ENCODE peak calls at places on chromosomes 5 and 9, in nine cellular contexts. One of them, this sample, is unnamed.
A peak's percentile ranks its signal among the peaks of the same experiment; 100 is the strongest.

GRCh38 chr5:8058626-8059180 is 189.8 kb downstream of the MTRR start:
- DNase-seq in GM13977: no peak
- DNase-seq in adrenal gland: no peak
- DNase-seq in BE2C: no peak
- DNase-seq in cardiac fibroblast: no peak
- DNase-seq in cardiac muscle cell: no peak
- DNase-seq in MM.1S: no peak
- DNase-seq in endothelial cell: no peak
- DNase-seq in foreskin keratinocyte: no peak
- DNase-seq in this sample: no peak

GRCh38 chr9:8904971-8905370 is 1105.4 kb upstream of the DMAC1 start:
- DNase-seq in GM13977: no peak
- DNase-seq in adrenal gland: no peak
- DNase-seq in BE2C: no peak
- DNase-seq in cardiac fibroblast: no peak
- DNase-seq in cardiac muscle cell: no peak
- DNase-seq in MM.1S: no peak
- DNase-seq in endothelial cell: no peak
- DNase-seq in foreskin keratinocyte: no peak
- DNase-seq in this sample: no peak

GRCh38 chr5:179895861-179896260 is 11.8 kb downstream of the TBC1D9B start:
- DNase-seq in GM13977: no peak
- DNase-seq in adrenal gland: no peak
- DNase-seq in BE2C: no peak
- DNase-seq in cardiac fibroblast: no peak
- DNase-seq in cardiac muscle cell: no peak
- DNase-seq in MM.1S: no peak
- DNase-seq in endothelial cell: no peak
- DNase-seq in foreskin keratinocyte: no peak
- DNase-seq in this sample: no peak

GRCh38 chr5:115343855-115344254 is 47.4 kb upstream of the CCDC112 start:
- DNase-seq in GM13977: no peak
- DNase-seq in adrenal gland: no peak
- DNase-seq in BE2C: no peak
- DNase-seq in cardiac fibroblast: peak; percentile 54
- DNase-seq in cardiac muscle cell: no peak
- DNase-seq in MM.1S: no peak
- DNase-seq in endothelial cell: no peak
- DNase-seq in foreskin keratinocyte: peak; percentile 16
- DNase-seq in this sample: no peak

GRCh38 chr9:77816641-77817341 is 168.7 kb upstream of the GNA14 start:
- DNase-seq in GM13977: no peak
- DNase-seq in adrenal gland: no peak
- DNase-seq in BE2C: no peak
- DNase-seq in cardiac fibroblast: peak; percentile 34
- DNase-seq in cardiac muscle cell: no peak
- DNase-seq in MM.1S: no peak
- DNase-seq in endothelial cell: no peak
- DNase-seq in foreskin keratinocyte: no peak
- DNase-seq in this sample: no peak

GRCh38 chr9:98109052-98109451 is 10.0 kb downstream of the TRIM14 start:
- DNase-seq in GM13977: no peak
- DNase-seq in adrenal gland: no peak
- DNase-seq in BE2C: no peak
- DNase-seq in cardiac fibroblast: no peak
- DNase-seq in cardiac muscle cell: no peak
- DNase-seq in MM.1S: no peak
- DNase-seq in endothelial cell: no peak
- DNase-seq in foreskin keratinocyte: no peak
- DNase-seq in this sample: no peak

GRCh38 chr5:23506329-23507236 is 826 bp upstream of the PRDM9 start:
- DNase-seq in GM13977: no peak
- DNase-seq in adrenal gland: no peak
- DNase-seq in BE2C: no peak
- DNase-seq in cardiac fibroblast: peak; percentile 50
- DNase-seq in cardiac muscle cell: no peak
- DNase-seq in MM.1S: no peak
- DNase-seq in endothelial cell: no peak
- DNase-seq in foreskin keratinocyte: peak; percentile 33
- DNase-seq in this sample: no peak

GRCh38 chr5:75337366-75338021 is 474 bp downstream of the HMGCR start:
- DNase-seq in GM13977: no peak
- DNase-seq in adrenal gland: peak; percentile 55
- DNase-seq in BE2C: no peak
- DNase-seq in cardiac fibroblast: no peak
- DNase-seq in cardiac muscle cell: peak; percentile 62
- DNase-seq in MM.1S: no peak
- DNase-seq in endothelial cell: peak; percentile 36
- DNase-seq in foreskin keratinocyte: no peak
- DNase-seq in this sample: no peak

GRCh38 chr5:111892949-111893348 is 136.0 kb upstream of the NREP start:
- DNase-seq in GM13977: no peak
- DNase-seq in adrenal gland: no peak
- DNase-seq in BE2C: no peak
- DNase-seq in cardiac fibroblast: peak; percentile 17
- DNase-seq in cardiac muscle cell: no peak
- DNase-seq in MM.1S: no peak
- DNase-seq in endothelial cell: no peak
- DNase-seq in foreskin keratinocyte: no peak
- DNase-seq in this sample: no peak

GRCh38 chr9:78745996-78746395 is 449.1 kb downstream of the PSAT1 start:
- DNase-seq in GM13977: no peak
- DNase-seq in adrenal gland: no peak
- DNase-seq in BE2C: no peak
- DNase-seq in cardiac fibroblast: no peak
- DNase-seq in cardiac muscle cell: no peak
- DNase-seq in MM.1S: no peak
- DNase-seq in endothelial cell: no peak
- DNase-seq in foreskin keratinocyte: no peak
- DNase-seq in this sample: no peak

DNA sequence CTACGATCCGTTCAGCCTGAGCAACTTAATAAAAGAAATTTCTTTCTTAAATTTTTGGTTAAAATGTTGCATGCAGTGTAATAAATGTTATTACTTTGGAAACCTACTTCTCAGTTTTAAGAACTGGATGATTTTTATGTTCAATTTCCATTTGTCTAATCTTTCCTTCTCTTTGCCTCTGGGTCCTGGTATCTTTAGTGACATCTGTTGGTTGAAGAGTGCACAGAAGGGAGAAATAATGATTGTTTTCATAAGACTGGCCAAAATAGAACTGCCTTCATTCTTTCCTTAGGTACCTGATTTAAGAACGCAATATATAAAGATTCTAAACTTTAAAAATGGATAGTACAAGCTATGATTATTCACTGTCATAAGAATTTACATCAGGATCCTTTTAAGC is 83.0 kb upstream of the TLX3 start:
- DNase-seq in GM13977: no peak
- DNase-seq in adrenal gland: no peak
- DNase-seq in BE2C: no peak
- DNase-seq in cardiac fibroblast: no peak
- DNase-seq in cardiac muscle cell: no peak
- DNase-seq in MM.1S: no peak
- DNase-seq in endothelial cell: no peak
- DNase-seq in foreskin keratinocyte: no peak
- DNase-seq in this sample: no peak
- TF ChIP-seq CTCF in GM13977: no peak
- TF ChIP-seq CTCF in adrenal gland: no peak
- TF ChIP-seq CTCF in BE2C: peak; percentile 39
- TF ChIP-seq CTCF in cardiac fibroblast: peak; percentile 29
- TF ChIP-seq CTCF in cardiac muscle cell: peak; percentile 14
- TF ChIP-seq CTCF in MM.1S: peak; percentile 29
- TF ChIP-seq CTCF in endothelial cell: no peak
- TF ChIP-seq CTCF in foreskin keratinocyte: peak; percentile 41
- TF ChIP-seq CTCF in this sample: no peak

DNA sequence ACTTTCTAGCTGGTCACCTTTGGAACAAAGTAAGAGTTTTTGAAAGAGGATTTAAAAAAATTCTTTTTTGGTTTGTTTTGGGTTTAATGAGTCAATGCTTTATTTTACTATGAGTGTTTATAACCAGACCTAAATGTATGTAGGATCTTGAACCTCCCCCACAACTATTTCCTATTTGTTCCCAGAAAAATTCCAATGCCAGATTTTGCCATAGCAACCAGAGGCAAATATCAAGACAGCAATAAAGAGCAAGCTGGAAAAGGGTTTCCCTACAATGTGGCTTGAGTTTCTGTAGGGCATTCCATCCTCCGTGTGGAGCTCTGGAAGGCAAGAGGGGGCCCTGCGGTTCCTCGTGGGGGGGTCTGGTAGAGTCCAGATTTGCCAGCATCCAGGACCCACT is 27.8 kb upstream of the GDNF start:
- DNase-seq in GM13977: no peak
- DNase-seq in adrenal gland: no peak
- DNase-seq in BE2C: no peak
- DNase-seq in cardiac fibroblast: peak; percentile 8
- DNase-seq in cardiac muscle cell: no peak
- DNase-seq in MM.1S: no peak
- DNase-seq in endothelial cell: no peak
- DNase-seq in foreskin keratinocyte: no peak
- DNase-seq in this sample: no peak
- TF ChIP-seq CTCF in GM13977: no peak
- TF ChIP-seq CTCF in adrenal gland: no peak
- TF ChIP-seq CTCF in BE2C: no peak
- TF ChIP-seq CTCF in cardiac fibroblast: no peak
- TF ChIP-seq CTCF in cardiac muscle cell: no peak
- TF ChIP-seq CTCF in MM.1S: no peak
- TF ChIP-seq CTCF in endothelial cell: no peak
- TF ChIP-seq CTCF in foreskin keratinocyte: no peak
- TF ChIP-seq CTCF in this sample: no peak

GRCh38 chr5:128084228-128085167 is 932 bp downstream of the SLC12A2 start:
- DNase-seq in GM13977: peak; percentile 52
- DNase-seq in adrenal gland: peak; percentile 37
- DNase-seq in BE2C: peak; percentile 55
- DNase-seq in cardiac fibroblast: peak; percentile 27
- DNase-seq in cardiac muscle cell: peak; percentile 47
- DNase-seq in MM.1S: peak; percentile 41
- DNase-seq in endothelial cell: peak; percentile 37
- DNase-seq in foreskin keratinocyte: peak; percentile 44
- DNase-seq in this sample: peak; percentile 45

GRCh38 chr5:128082551-128083032 is 974 bp upstream of the SLC12A2 start:
- DNase-seq in GM13977: no peak
- DNase-seq in adrenal gland: no peak
- DNase-seq in BE2C: no peak
- DNase-seq in cardiac fibroblast: no peak
- DNase-seq in cardiac muscle cell: no peak
- DNase-seq in MM.1S: no peak
- DNase-seq in endothelial cell: no peak
- DNase-seq in foreskin keratinocyte: no peak
- DNase-seq in this sample: no peak

GRCh38 chr5:128083811-128084227 is 253 bp downstream of the SLC12A2 start:
- DNase-seq in GM13977: peak; percentile 84
- DNase-seq in adrenal gland: no peak
- DNase-seq in BE2C: no peak
- DNase-seq in cardiac fibroblast: peak; percentile 71
- DNase-seq in cardiac muscle cell: no peak
- DNase-seq in MM.1S: no peak
- DNase-seq in endothelial cell: peak; percentile 71
- DNase-seq in foreskin keratinocyte: no peak
- DNase-seq in this sample: no peak

GRCh38 chr5:128083033-128083810 is at the start of gene SLC12A2:
- DNase-seq in GM13977: peak; percentile 90
- DNase-seq in adrenal gland: peak; percentile 94
- DNase-seq in BE2C: peak; percentile 93
- DNase-seq in cardiac fibroblast: peak; percentile 98
- DNase-seq in cardiac muscle cell: peak; percentile 95
- DNase-seq in MM.1S: peak; percentile 96
- DNase-seq in endothelial cell: peak; percentile 86
- DNase-seq in foreskin keratinocyte: peak; percentile 96
- DNase-seq in this sample: peak; percentile 91

DNA sequence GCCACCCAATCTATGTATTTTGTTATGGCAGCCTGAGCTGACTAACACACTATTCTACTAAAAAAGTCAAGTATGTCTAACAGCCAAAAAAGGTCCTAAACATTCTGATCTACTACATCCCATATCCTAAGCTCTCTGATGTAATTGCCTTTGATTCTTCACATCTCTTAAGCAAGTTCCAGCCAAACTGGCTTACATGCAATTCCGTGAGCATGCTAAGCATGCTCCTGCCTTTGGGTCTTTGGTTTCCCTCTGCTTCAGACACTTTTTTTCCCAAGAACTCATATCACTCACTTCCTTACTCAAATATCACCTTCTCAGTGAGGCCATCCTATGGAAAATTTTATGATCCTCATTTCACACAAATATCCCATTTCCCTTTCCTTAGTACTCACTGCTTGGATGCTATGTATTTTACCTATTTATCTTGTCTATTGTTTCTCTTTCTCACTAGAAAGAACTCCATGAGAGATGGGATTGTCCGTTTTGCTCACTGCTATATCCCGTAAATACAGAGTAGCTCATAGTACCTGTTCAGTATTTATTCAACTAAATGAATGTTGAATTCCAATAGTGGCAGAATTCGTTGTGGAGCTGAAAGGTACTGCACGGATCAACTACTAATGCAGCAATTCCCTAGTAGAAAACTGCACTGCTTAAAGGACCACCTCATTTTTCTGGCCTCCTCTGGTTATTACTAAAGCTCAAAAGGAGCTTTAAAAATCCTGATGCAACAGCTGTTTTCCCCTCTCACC is 2.3 kb upstream of the SLC12A2 start:
- DNase-seq in GM13977: no peak
- DNase-seq in adrenal gland: no peak
- DNase-seq in BE2C: no peak
- DNase-seq in cardiac fibroblast: peak; percentile 20
- DNase-seq in cardiac muscle cell: no peak
- DNase-seq in MM.1S: no peak
- DNase-seq in endothelial cell: no peak
- DNase-seq in foreskin keratinocyte: no peak
- DNase-seq in this sample: no peak
- TF ChIP-seq CTCF in GM13977: no peak
- TF ChIP-seq CTCF in adrenal gland: peak; percentile 29
- TF ChIP-seq CTCF in BE2C: no peak
- TF ChIP-seq CTCF in cardiac fibroblast: peak; percentile 13
- TF ChIP-seq CTCF in cardiac muscle cell: no peak
- TF ChIP-seq CTCF in MM.1S: no peak
- TF ChIP-seq CTCF in endothelial cell: no peak
- TF ChIP-seq CTCF in foreskin keratinocyte: peak; percentile 33
- TF ChIP-seq CTCF in this sample: no peak

GRCh38 chr5:39424751-39425524 is at the start of gene DAB2:
- DNase-seq in GM13977: no peak
- DNase-seq in adrenal gland: peak; percentile 94
- DNase-seq in BE2C: peak; percentile 30
- DNase-seq in cardiac fibroblast: peak; percentile 98
- DNase-seq in cardiac muscle cell: peak; percentile 88
- DNase-seq in MM.1S: peak; percentile 80
- DNase-seq in endothelial cell: peak; percentile 97
- DNase-seq in foreskin keratinocyte: peak; percentile 69
- DNase-seq in this sample: peak; percentile 62
- TF ChIP-seq CTCF in GM13977: peak; percentile 9
- TF ChIP-seq CTCF in adrenal gland: peak; percentile 62
- TF ChIP-seq CTCF in BE2C: peak; percentile 20
- TF ChIP-seq CTCF in cardiac fibroblast: peak; percentile 75
- TF ChIP-seq CTCF in cardiac muscle cell: peak; percentile 77
- TF ChIP-seq CTCF in MM.1S: peak; percentile 85
- TF ChIP-seq CTCF in endothelial cell: peak; percentile 55
- TF ChIP-seq CTCF in foreskin keratinocyte: peak; percentile 54
- TF ChIP-seq CTCF in this sample: peak; percentile 61

This sample was measured in natural killer cell.